ENCODE peak calls at places on chromosomes 7 and 10, in six cellular contexts. E is GM06990; A is CD8-positive, alpha-beta T cell; N is IMR-90; R is astrocyte of the spinal cord; Y is mucosa of descending colon. V is an unnamed sample.

GRCh38 chr7:115678049-115678982 is 352.2 kb downstream of the TFEC start:
- DNase-seq in R (peak; percentile 32), E (no peak), A (no peak), Y (no peak), N (peak; percentile 74), V (no peak)

GRCh38 chr10:50470345-50470744 is 153.4 kb downstream of the SGMS1 start:
- DNase-seq in E (no peak), N (no peak), Y (no peak), R (no peak), A (no peak), V (no peak)

GRCh38 chr10:55374060-55374459 is 573.0 kb upstream of the PCDH15 start:
- DNase-seq in A (no peak), N (no peak), R (no peak), E (no peak), Y (no peak), V (no peak)

GRCh38 chr7:19146699-19147098 is 1.5 kb upstream of the FERD3L start:
- DNase-seq in N (peak; percentile 46), A (no peak), E (no peak), Y (no peak), R (peak; percentile 53), V (no peak)

GRCh38 chr7:48964074-48964473 is 39.7 kb downstream of the CDC14C start:
- DNase-seq in E (no peak), N (no peak), A (no peak), Y (no peak), R (peak; percentile 4), V (no peak)

GRCh38 chr7:159140170-159140910 is 4.3 kb downstream of the VIPR2 start:
- DNase-seq in Y (no peak), E (no peak), R (no peak), A (peak; percentile 29), N (no peak), V (no peak)

GRCh38 chr7:139619367-139619657 is 95.8 kb downstream of the CLEC2L start:
- DNase-seq in A (no peak), Y (no peak), E (no peak), N (peak; percentile 82), R (peak; percentile 66), V (no peak)

GRCh38 chr10:70055550-70055949 is 2.9 kb downstream of the MACROH2A2 start:
- DNase-seq in R (no peak), Y (no peak), A (no peak), N (peak; percentile 54), E (no peak), V (no peak)

GRCh38 chr7:741191-741671 is 14.2 kb upstream of the PRKAR1B start:
- DNase-seq in Y (peak; percentile 34), R (no peak), E (no peak), A (no peak), N (no peak), V (no peak)

GRCh38 chr7:142303650-142304049 is 45.8 kb upstream of the PRSS58 start:
- DNase-seq in N (no peak), A (no peak), E (no peak), R (no peak), Y (no peak), V (peak; percentile 34)

GRCh38 chr7:155338632-155339320 is 41.1 kb downstream of the INSIG1 start:
- DNase-seq in A (peak; percentile 57), R (no peak), E (no peak), N (no peak), Y (no peak), V (peak; percentile 40)

GRCh38 chr7:16398211-16399017 is 22.9 kb downstream of the CRPPA start:
- DNase-seq in A (no peak), Y (no peak), N (peak; percentile 5), R (no peak), E (no peak), V (no peak)

GRCh38 chr7:20083781-20084180 is 133.4 kb downstream of the MACC1 start:
- DNase-seq in Y (no peak), A (no peak), N (peak; percentile 3), R (peak; percentile 35), E (no peak), V (no peak)

GRCh38 chr7:90613088-90613498 is 17.0 kb downstream of the CDK14 start:
- DNase-seq in Y (no peak), E (peak; percentile 56), A (no peak), N (peak; percentile 43), R (peak; percentile 22), V (no peak)

GRCh38 chr7:159118220-159118595 is 26.5 kb downstream of the VIPR2 start:
- DNase-seq in E (no peak), Y (no peak), A (no peak), R (no peak), N (no peak), V (no peak)

GRCh38 chr7:118104812-118105441 is 79.0 kb upstream of the LSM8 start:
- DNase-seq in R (peak; percentile 61), Y (no peak), A (no peak), E (no peak), N (peak; percentile 40), V (no peak)

GRCh38 chr10:34696423-34696822 is 118.7 kb downstream of the PARD3 start:
- DNase-seq in R (peak; percentile 71), E (no peak), N (peak; percentile 84), Y (no peak), A (no peak), V (no peak)

GRCh38 chr10:3861785-3862184 is 76.8 kb upstream of the KLF6 start:
- DNase-seq in E (no peak), R (no peak), A (no peak), Y (no peak), N (no peak), V (no peak)

GRCh38 chr10:8568401-8568800 is 513.9 kb downstream of the GATA3 start:
- DNase-seq in A (no peak), R (no peak), E (no peak), N (no peak), Y (no peak), V (no peak)

GRCh38 chr7:114715907-114716306 is 206.0 kb upstream of the MDFIC start:
- DNase-seq in R (peak; percentile 25), N (peak; percentile 61), Y (no peak), E (no peak), A (no peak), V (no peak)

GRCh38 chr10:95404460-95404858 is 113.7 kb upstream of the PDLIM1 start:
- DNase-seq in Y (no peak), A (no peak), E (no peak), N (no peak), R (no peak), V (no peak)

GRCh38 chr10:132481690-132482089 is 55.9 kb upstream of the INPP5A start:
- DNase-seq in Y (peak; percentile 32), A (no peak), R (no peak), N (no peak), E (no peak), V (no peak)

GRCh38 chr10:80460399-80461207 is 6.5 kb downstream of the TSPAN14 start:
- DNase-seq in N (peak; percentile 63), Y (peak; percentile 86), R (peak; percentile 65), E (no peak), A (no peak), V (no peak)

GRCh38 chr10:128053356-128053755 is 72.9 kb downstream of the MKI67 start:
- DNase-seq in A (no peak), E (no peak), R (no peak), N (no peak), Y (no peak), V (no peak)

GRCh38 chr10:72913287-72913686 is 19.7 kb downstream of the OIT3 start:
- DNase-seq in Y (no peak), E (no peak), R (no peak), A (no peak), N (no peak), V (no peak)

GRCh38 chr7:44292876-44293560 is 32.4 kb downstream of the CAMK2B start:
- DNase-seq in R (no peak), E (no peak), A (peak; percentile 17), N (no peak), Y (no peak), V (no peak)

DNA sequence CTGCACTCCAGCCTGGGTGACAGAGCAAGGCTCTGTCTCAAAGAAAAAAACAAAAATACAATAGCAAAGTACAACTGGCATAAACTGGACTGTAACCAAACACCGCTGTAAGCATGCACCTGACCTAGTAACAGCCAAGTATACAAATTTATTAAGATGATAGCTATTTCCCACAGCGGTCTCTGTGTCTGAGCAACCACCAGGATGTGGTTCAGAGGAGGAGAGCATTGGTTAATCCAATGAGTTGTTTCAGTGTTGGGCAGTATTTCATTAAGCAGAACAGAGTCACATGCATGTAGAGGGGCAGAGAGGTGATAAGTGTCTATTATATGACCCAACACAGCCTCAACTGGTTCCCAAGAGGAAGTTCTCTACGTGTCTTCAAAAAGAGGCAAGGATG is 4.0 kb downstream of the SLC16A12 start:
- DNase-seq in E (no peak), Y (no peak), A (no peak), R (no peak), N (no peak), V (no peak)
- H3K4me3 ChIP-seq in E (no peak overlapping the region), Y (no peak overlapping the region), A (no peak overlapping the region), R (no peak overlapping the region), N (no peak overlapping the region), V (no peak overlapping the region)

GRCh38 chr10:78408011-78408410 is 374.3 kb downstream of the RPS24 start:
- DNase-seq in N (no peak), A (peak; percentile 46), R (no peak), E (no peak), Y (no peak), V (no peak)
- H3K4me3 ChIP-seq in N (no peak overlapping the region), A (no peak overlapping the region), R (no peak overlapping the region), E (no peak overlapping the region), Y (no peak overlapping the region), V (no peak overlapping the region)

DNA sequence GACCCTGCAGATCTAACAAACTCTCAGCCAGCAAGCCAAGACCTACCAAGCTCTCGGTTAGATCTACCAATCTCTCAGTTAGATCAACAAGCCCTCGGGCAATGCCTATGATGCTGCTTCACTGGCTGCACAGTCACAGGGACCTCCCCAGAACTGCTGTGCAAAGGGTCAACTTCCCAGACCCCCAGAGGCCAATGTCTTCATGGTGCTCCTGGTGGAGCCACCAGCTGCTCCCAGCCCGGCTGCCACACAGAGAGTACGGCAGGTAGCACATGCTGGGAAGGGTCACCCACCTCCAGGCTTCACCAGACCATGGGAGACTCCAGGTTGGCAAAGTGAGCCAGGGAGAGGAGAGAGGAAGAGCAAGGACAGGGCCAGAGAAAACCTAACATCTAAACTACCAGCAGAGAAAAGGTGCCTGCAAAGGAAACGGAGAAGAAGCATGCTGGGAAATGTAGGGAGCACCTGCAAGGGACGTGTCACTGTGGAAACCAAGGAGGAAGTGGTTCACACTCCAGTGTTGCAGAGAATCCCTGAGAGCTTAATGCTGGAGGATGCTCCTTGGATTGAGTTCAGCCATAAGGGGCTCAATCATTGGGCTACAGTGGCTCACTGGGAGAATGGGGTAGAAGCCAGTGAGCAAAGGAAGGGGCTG is 51.4 kb upstream of the GDF10 start:
- DNase-seq in A (peak; percentile 47), Y (no peak), N (no peak), E (no peak), R (no peak), V (no peak)
- H3K4me3 ChIP-seq in A (no peak overlapping the region), Y (no peak overlapping the region), N (no peak overlapping the region), E (no peak overlapping the region), R (no peak overlapping the region), V (no peak overlapping the region)

GRCh38 chr10:13001041-13001886 is at the start of gene CCDC3:
- DNase-seq in A (no peak), E (no peak), Y (peak; percentile 42), R (no peak), N (no peak), V (no peak)

GRCh38 chr10:13001887-13002212 is 337 bp upstream of the CCDC3 start:
- DNase-seq in E (no peak), Y (no peak), R (no peak), A (no peak), N (no peak), V (no peak)

GRCh38 chr10:13003004-13003403 is 1.5 kb upstream of the CCDC3 start:
- DNase-seq in R (no peak), A (no peak), E (no peak), Y (no peak), N (peak; percentile 48), V (no peak)

GRCh38 chr10:13003781-13004180 is 2.3 kb upstream of the CCDC3 start:
- DNase-seq in E (no peak), N (no peak), R (no peak), A (no peak), Y (no peak), V (no peak)

GRCh38 chr10:13000431-13000830 is 1.1 kb downstream of the CCDC3 start:
- DNase-seq in E (no peak), R (no peak), N (no peak), A (no peak), Y (no peak), V (no peak)
- H3K4me3 ChIP-seq in E (no peak overlapping the region), R (peak overlapping the region; percentile 10), N (no peak overlapping the region), A (no peak overlapping the region), Y (no peak overlapping the region), V (no peak overlapping the region)

V was measured in naive thymus-derived CD4-positive, alpha-beta T cell.